ENCODE peak calls at places on chromosome 20, in five cellular contexts. D is heart left ventricle, B is cardiac fibroblast, Z is Daoy, S is H4. X is an unnamed sample.

GRCh38 chr20:1341561-1342265 is 12.8 kb upstream of the SDCBP2 start:
- DNase-seq in D (no peak), B (peak), Z (no peak), S (no peak), X (no peak)

GRCh38 chr20:15370370-15370769 is 1033.0 kb upstream of the FLRT3 start:
- DNase-seq in D (no peak), B (no peak), Z (no peak), S (no peak), X (no peak)

GRCh38 chr20:51442602-51443001 is 99.9 kb downstream of the NFATC2 start:
- DNase-seq in D (no peak), B (no peak), Z (peak), S (no peak), X (no peak)

GRCh38 chr20:35273449-35274171 is 4.3 kb downstream of the MMP24OS start:
- DNase-seq in D (peak), B (peak), Z (no peak), S (no peak), X (no peak)

GRCh38 chr20:8432435-8433148 is 300.5 kb downstream of the PLCB1 start:
- DNase-seq in D (no peak), B (no peak), Z (no peak), S (no peak), X (peak)

GRCh38 chr20:11101243-11101642 is 427.4 kb upstream of the JAG1 start:
- DNase-seq in D (no peak), B (peak), Z (no peak), S (no peak), X (no peak)

GRCh38 chr20:47773381-47773786 is 11.9 kb downstream of the SULF2 start:
- DNase-seq in D (peak), B (peak), Z (no peak), S (no peak), X (no peak)

GRCh38 chr20:8579060-8579459 is 447.0 kb downstream of the PLCB1 start:
- DNase-seq in D (no peak), B (no peak), Z (no peak), S (no peak), X (no peak)

GRCh38 chr20:17494201-17494600 is 37.0 kb downstream of the BFSP1 start:
- DNase-seq in D (no peak), B (no peak), Z (no peak), S (no peak), X (no peak)